ENCODE peak calls at places on chromosomes 7 and 10, in nine cellular contexts. Y is H4; K is stimulated activated CD4-positive, alpha-beta T cell treated with anti-CD3 and anti-CD28 coated beads, Interleukin-2, amount 100 ng/mL, for 48 hours; N is left ventricle myocardium inferior; V is kidney epithelial cell; S is pulmonary artery endothelial cell; R is left colon; P is RCC 7860; M is T follicular helper cell. E is an unnamed sample.
A peak's percentile ranks its signal among the peaks of the same experiment; 100 is the strongest.

GRCh38 chr10:131762789-131763696 is 137.8 kb upstream of the PPP2R2D start:
- DNase-seq in K (no peak), Y (no peak), R (no peak), S (no peak), V (no peak), M (no peak), P (no peak), N (no peak), E (no peak)

GRCh38 chr10:35855155-35855947 is 213.3 kb upstream of the FZD8 start:
- DNase-seq in P (no peak), R (no peak), K (no peak), M (no peak), V (no peak), N (no peak), S (no peak), Y (no peak), E (no peak)

GRCh38 chr7:151078233-151079040 is 2.2 kb downstream of the FASTK start:
- DNase-seq in M (no peak), V (no peak), S (no peak), P (no peak), N (peak; percentile 20), R (no peak), Y (no peak), K (no peak), E (no peak)

GRCh38 chr7:4073750-4074149 is 608.3 kb upstream of the FOXK1 start:
- DNase-seq in S (no peak), R (no peak), K (no peak), Y (no peak), N (no peak), M (no peak), V (no peak), P (no peak), E (no peak)

GRCh38 chr10:117860823-117861222 is 185.9 kb downstream of the RAB11FIP2 start:
- DNase-seq in M (no peak), K (no peak), Y (no peak), N (no peak), P (peak; percentile 17), V (no peak), S (no peak), R (no peak), E (no peak)

GRCh38 chr7:372939-373791 is 83.2 kb downstream of the FOXL3 start:
- DNase-seq in V (no peak), M (no peak), N (peak; percentile 7), K (no peak), Y (no peak), S (no peak), R (peak; percentile 60), P (no peak), E (no peak)

GRCh38 chr7:30682131-30683083 is at the start of gene CRHR2:
- DNase-seq in R (no peak), M (no peak), N (peak; percentile 26), S (no peak), P (no peak), Y (no peak), K (peak; percentile 18), V (no peak), E (no peak)

GRCh38 chr10:118865998-118866778 is 111.4 kb upstream of the CACUL1 start:
- DNase-seq in S (no peak), R (no peak), N (no peak), V (no peak), P (no peak), M (no peak), K (no peak), Y (no peak), E (no peak)

GRCh38 chr7:55245271-55245723 is 119.8 kb upstream of the LANCL2 start:
- DNase-seq in M (no peak), P (peak; percentile 99), R (no peak), K (no peak), V (peak; percentile 32), Y (no peak), N (no peak), S (no peak), E (peak; percentile 75)

GRCh38 chr10:46548781-46549090 is 7.7 kb downstream of the GPRIN2 start:
- DNase-seq in S (no peak), Y (no peak), V (no peak), K (no peak), R (no peak), M (no peak), N (no peak), P (no peak), E (no peak)

GRCh38 chr7:100483728-100484635 is at the start of gene NYAP1:
- DNase-seq in M (peak; percentile 47), R (peak; percentile 66), P (no peak), S (no peak), Y (no peak), K (peak; percentile 37), N (peak; percentile 55), V (no peak), E (peak; percentile 8)

GRCh38 chr10:52486840-52487611 is 172.9 kb downstream of the DKK1 start:
- DNase-seq in M (no peak), P (peak; percentile 89), V (peak; percentile 75), N (no peak), K (no peak), Y (peak; percentile 37), S (no peak), R (no peak), E (peak; percentile 70)

GRCh38 chr10:100800931-100801330 is 55.5 kb downstream of the PAX2 start:
- DNase-seq in K (no peak), Y (no peak), S (no peak), R (no peak), M (no peak), N (no peak), V (no peak), P (no peak), E (no peak)

GRCh38 chr7:41544241-41544640 is 158.6 kb downstream of the INHBA start:
- DNase-seq in Y (no peak), R (no peak), V (no peak), M (no peak), N (no peak), K (no peak), S (no peak), P (no peak), E (no peak)

GRCh38 chr10:100969175-100970075 is at the start of gene SEMA4G:
- DNase-seq in Y (no peak), K (peak; percentile 45), R (peak; percentile 62), P (no peak), S (no peak), N (peak; percentile 31), V (no peak), M (peak; percentile 18), E (no peak)

GRCh38 chr10:48792687-48793096 is 108.0 kb downstream of the WDFY4 start:
- DNase-seq in V (no peak), Y (peak; percentile 38), S (no peak), N (no peak), R (no peak), M (no peak), K (no peak), P (no peak), E (peak; percentile 26)

GRCh38 chr7:4212376-4212775 is 469.7 kb upstream of the FOXK1 start:
- DNase-seq in M (no peak), V (no peak), S (no peak), P (no peak), R (no peak), Y (no peak), N (no peak), K (no peak), E (no peak)

GRCh38 chr7:29126804-29127203 is 19.5 kb downstream of the CPVL start:
- DNase-seq in P (no peak), Y (no peak), N (no peak), M (no peak), S (no peak), V (no peak), R (no peak), K (no peak), E (peak; percentile 1)

GRCh38 chr10:5668429-5668828 is 2.0 kb upstream of the ASB13 start:
- DNase-seq in S (no peak), V (no peak), M (no peak), Y (no peak), R (no peak), K (no peak), P (no peak), N (no peak), E (no peak)

GRCh38 chr10:74079914-74080590 is 70.6 kb downstream of the AP3M1 start:
- DNase-seq in P (peak; percentile 54), S (no peak), Y (no peak), M (no peak), V (no peak), N (no peak), K (no peak), R (no peak), E (peak; percentile 79)

GRCh38 chr10:24444337-24444736 is 235.4 kb downstream of the KIAA1217 start:
- DNase-seq in K (no peak), V (no peak), N (no peak), M (no peak), P (peak; percentile 88), S (no peak), Y (peak; percentile 56), R (no peak), E (peak; percentile 32)